ENCODE peak calls at places on chromosomes 2 and 18, in four cellular contexts. One of them, this sample, is unnamed. For H3K9me3, the result is how much of the 10 kb centered on the place peaks cover.

GRCh38 chr2:26542676-26543505 is 65.0 kb upstream of the OTOF start:
- DNase-seq in thoracic aorta: no peak
- DNase-seq in fibroblast of lung: no peak
- DNase-seq in A549: no peak
- DNase-seq in this sample: no peak

GRCh38 chr18:54222922-54223567 is 1.4 kb downstream of the MBD2 start:
- DNase-seq in A549: peak
- DNase-seq in thoracic aorta: no peak
- DNase-seq in fibroblast of lung: no peak
- DNase-seq in this sample: no peak

GRCh38 chr18:48475635-48476549 is 62.9 kb upstream of the CTIF start:
- DNase-seq in A549: peak
- DNase-seq in fibroblast of lung: peak
- DNase-seq in thoracic aorta: no peak
- DNase-seq in this sample: no peak

GRCh38 chr2:147482590-147483292 is 362.1 kb upstream of the ACVR2A start:
- DNase-seq in thoracic aorta: no peak
- DNase-seq in A549: no peak
- DNase-seq in fibroblast of lung: peak
- DNase-seq in this sample: no peak

GRCh38 chr2:62999905-63000304 is 50.7 kb upstream of the OTX1 start:
- DNase-seq in A549: peak
- DNase-seq in thoracic aorta: peak
- DNase-seq in fibroblast of lung: peak
- DNase-seq in this sample: no peak

GRCh38 chr2:239833728-239834109 is 191.4 kb downstream of the NDUFA10 start:
- DNase-seq in fibroblast of lung: no peak
- DNase-seq in A549: no peak
- DNase-seq in thoracic aorta: no peak
- DNase-seq in this sample: no peak

GRCh38 chr18:48627216-48627615 is 88.4 kb downstream of the CTIF start:
- DNase-seq in thoracic aorta: no peak
- DNase-seq in A549: peak
- DNase-seq in fibroblast of lung: peak
- DNase-seq in this sample: no peak

GRCh38 chr2:36570416-36570815 is 27.6 kb downstream of the FEZ2 start:
- DNase-seq in fibroblast of lung: peak
- DNase-seq in thoracic aorta: no peak
- DNase-seq in A549: no peak
- DNase-seq in this sample: no peak

GRCh38 chr2:225399509-225399908 is at the start of gene NYAP2:
- DNase-seq in thoracic aorta: no peak
- DNase-seq in fibroblast of lung: no peak
- DNase-seq in A549: no peak
- DNase-seq in this sample: no peak

GRCh38 chr2:15899751-15900493 is 40.4 kb upstream of the MYCN start:
- DNase-seq in A549: no peak
- DNase-seq in thoracic aorta: no peak
- DNase-seq in fibroblast of lung: no peak
- DNase-seq in this sample: no peak

GRCh38 chr2:233009661-233010060 is 3.4 kb downstream of the NGEF start:
- DNase-seq in fibroblast of lung: no peak
- DNase-seq in A549: no peak
- DNase-seq in thoracic aorta: no peak
- DNase-seq in this sample: no peak

GRCh38 chr2:44952143-44952805 is 10.8 kb downstream of the SIX3 start:
- DNase-seq in A549: peak
- DNase-seq in thoracic aorta: no peak
- DNase-seq in fibroblast of lung: peak
- DNase-seq in this sample: no peak

GRCh38 chr2:84886791-84887190 is 5.9 kb upstream of the TRABD2A start:
- DNase-seq in thoracic aorta: no peak
- DNase-seq in fibroblast of lung: no peak
- DNase-seq in A549: no peak
- DNase-seq in this sample: no peak

GRCh38 chr18:51622676-51623075 is 425.2 kb upstream of the MEX3C start:
- DNase-seq in A549: no peak
- DNase-seq in thoracic aorta: no peak
- DNase-seq in fibroblast of lung: no peak
- DNase-seq in this sample: no peak

GRCh38 chr2:218387369-218388194 is 5.5 kb downstream of the SLC11A1 start:
- DNase-seq in A549: peak
- DNase-seq in thoracic aorta: no peak
- DNase-seq in fibroblast of lung: peak
- DNase-seq in this sample: no peak

GRCh38 chr2:45014016-45014702 is 4.9 kb upstream of the SIX2 start:
- DNase-seq in fibroblast of lung: peak
- DNase-seq in thoracic aorta: no peak
- DNase-seq in A549: peak
- DNase-seq in this sample: no peak

GRCh38 chr2:64478502-64479230 is 24.7 kb downstream of the LGALSL start:
- DNase-seq in A549: no peak
- DNase-seq in thoracic aorta: no peak
- DNase-seq in fibroblast of lung: no peak
- DNase-seq in this sample: no peak

GRCh38 chr18:24397131-24397693 is 412 bp downstream of the OSBPL1A start:
- DNase-seq in A549: peak
- DNase-seq in fibroblast of lung: peak
- DNase-seq in thoracic aorta: peak
- DNase-seq in this sample: peak

GRCh38 chr2:108535380-108535677 is 1.1 kb downstream of the LIMS1 start:
- DNase-seq in A549: no peak
- DNase-seq in fibroblast of lung: peak
- DNase-seq in thoracic aorta: no peak
- DNase-seq in this sample: no peak

GRCh38 chr18:54149078-54149697 is 75.3 kb downstream of the MBD2 start:
- DNase-seq in thoracic aorta: peak
- DNase-seq in fibroblast of lung: peak
- DNase-seq in A549: peak
- DNase-seq in this sample: no peak

GRCh38 chr18:3541549-3542386 is 91.8 kb downstream of the TGIF1 start:
- DNase-seq in thoracic aorta: no peak
- DNase-seq in A549: no peak
- DNase-seq in fibroblast of lung: no peak
- DNase-seq in this sample: no peak

GRCh38 chr2:240789501-240790369 is 30.3 kb downstream of the KIF1A start:
- DNase-seq in A549: no peak
- DNase-seq in thoracic aorta: no peak
- DNase-seq in fibroblast of lung: no peak
- DNase-seq in this sample: no peak

GRCh38 chr2:143720093-143720664 is 591.0 kb downstream of the ARHGAP15 start:
- DNase-seq in fibroblast of lung: peak
- DNase-seq in A549: peak
- DNase-seq in thoracic aorta: no peak
- DNase-seq in this sample: no peak

GRCh38 chr2:108786008-108786353 is 590 bp upstream of the CCDC138 start:
- DNase-seq in A549: no peak
- DNase-seq in thoracic aorta: no peak
- DNase-seq in fibroblast of lung: no peak
- DNase-seq in this sample: no peak

GRCh38 chr2:16012626-16013501 is 72.5 kb downstream of the MYCN start:
- DNase-seq in A549: no peak
- DNase-seq in fibroblast of lung: no peak
- DNase-seq in thoracic aorta: no peak
- DNase-seq in this sample: no peak

GRCh38 chr2:68196120-68196716 is 38.5 kb downstream of the PNO1 start:
- DNase-seq in fibroblast of lung: peak
- DNase-seq in A549: peak
- DNase-seq in thoracic aorta: no peak
- DNase-seq in this sample: no peak

GRCh38 chr2:22486343-22486742 is 898.6 kb upstream of the KLHL29 start:
- DNase-seq in fibroblast of lung: no peak
- DNase-seq in thoracic aorta: no peak
- DNase-seq in A549: no peak
- DNase-seq in this sample: no peak

GRCh38 chr2:158214431-158214830 is 112.8 kb downstream of the UPP2 start:
- DNase-seq in fibroblast of lung: peak
- DNase-seq in thoracic aorta: no peak
- DNase-seq in A549: peak
- DNase-seq in this sample: no peak

GRCh38 chr2:45452866-45453265 is 158.2 kb downstream of the SRBD1 start:
- DNase-seq in fibroblast of lung: peak
- DNase-seq in A549: no peak
- DNase-seq in thoracic aorta: no peak
- DNase-seq in this sample: no peak

GRCh38 chr2:72011356-72011661 is 136.4 kb downstream of the CYP26B1 start:
- DNase-seq in A549: no peak
- DNase-seq in fibroblast of lung: no peak
- DNase-seq in thoracic aorta: no peak
- DNase-seq in this sample: no peak

GRCh38 chr18:21741511-21742322 is 1.1 kb downstream of the MIB1 start:
- DNase-seq in A549: peak
- DNase-seq in fibroblast of lung: peak
- DNase-seq in thoracic aorta: no peak
- DNase-seq in this sample: no peak

GRCh38 chr2:239390546-239391285 is 10.1 kb downstream of the HDAC4 start:
- DNase-seq in A549: no peak
- DNase-seq in thoracic aorta: no peak
- DNase-seq in fibroblast of lung: no peak
- DNase-seq in this sample: no peak

GRCh38 chr2:40412456-40412855 is 39.4 kb downstream of the SLC8A1 start:
- DNase-seq in A549: no peak
- DNase-seq in thoracic aorta: no peak
- DNase-seq in fibroblast of lung: peak
- DNase-seq in this sample: no peak

GRCh38 chr2:216519154-216519762 is 20.6 kb downstream of the RPL37A start:
- DNase-seq in thoracic aorta: no peak
- DNase-seq in fibroblast of lung: peak
- DNase-seq in A549: peak
- DNase-seq in this sample: no peak

GRCh38 chr2:60500861-60501260 is 52.6 kb downstream of the BCL11A start:
- DNase-seq in fibroblast of lung: no peak
- DNase-seq in thoracic aorta: no peak
- DNase-seq in A549: no peak
- DNase-seq in this sample: no peak

GRCh38 chr2:60502123-60502522 is 51.3 kb downstream of the BCL11A start:
- DNase-seq in A549: no peak
- DNase-seq in thoracic aorta: no peak
- DNase-seq in fibroblast of lung: no peak
- DNase-seq in this sample: no peak

GRCh38 chr2:60498176-60499081 is 55.0 kb downstream of the BCL11A start:
- DNase-seq in A549: no peak
- DNase-seq in fibroblast of lung: no peak
- DNase-seq in thoracic aorta: no peak
- DNase-seq in this sample: no peak

GRCh38 chr2:60499082-60499429 is 54.4 kb downstream of the BCL11A start:
- DNase-seq in fibroblast of lung: no peak
- DNase-seq in A549: no peak
- DNase-seq in thoracic aorta: no peak
- DNase-seq in this sample: no peak

GRCh38 chr2:60499651-60500300 is 53.7 kb downstream of the BCL11A start:
- DNase-seq in fibroblast of lung: no peak
- DNase-seq in thoracic aorta: no peak
- DNase-seq in A549: no peak
- DNase-seq in this sample: no peak
- H3K27ac ChIP-seq in fibroblast of lung: no peak
- H3K27ac ChIP-seq in thoracic aorta: no peak
- H3K27ac ChIP-seq in A549: no peak
- H3K27ac ChIP-seq in this sample: peak

GRCh38 chr2:121362776-121363175 is 77.8 kb upstream of the TFCP2L1 start:
- DNase-seq in fibroblast of lung: peak
- DNase-seq in A549: no peak
- DNase-seq in thoracic aorta: no peak
- DNase-seq in this sample: no peak
- H3K9me3 ChIP-seq in fibroblast of lung: under half
- H3K9me3 ChIP-seq in A549: under half
- H3K9me3 ChIP-seq in thoracic aorta: under half
- H3K9me3 ChIP-seq in this sample: under half

GRCh38 chr18:9405977-9406376 is 69.3 kb upstream of the RALBP1 start:
- DNase-seq in thoracic aorta: no peak
- DNase-seq in fibroblast of lung: no peak
- DNase-seq in A549: no peak
- DNase-seq in this sample: no peak

GRCh38 chr18:9404565-9405060 is 70.0 kb downstream of the TWSG1 start:
- DNase-seq in fibroblast of lung: peak
- DNase-seq in A549: no peak
- DNase-seq in thoracic aorta: no peak
- DNase-seq in this sample: no peak

GRCh38 chr18:9403795-9404564 is 69.4 kb downstream of the TWSG1 start:
- DNase-seq in A549: no peak
- DNase-seq in fibroblast of lung: no peak
- DNase-seq in thoracic aorta: no peak
- DNase-seq in this sample: no peak

GRCh38 chr18:9401166-9401565 is 66.6 kb downstream of the TWSG1 start:
- DNase-seq in A549: no peak
- DNase-seq in fibroblast of lung: no peak
- DNase-seq in thoracic aorta: no peak
- DNase-seq in this sample: no peak

DNA sequence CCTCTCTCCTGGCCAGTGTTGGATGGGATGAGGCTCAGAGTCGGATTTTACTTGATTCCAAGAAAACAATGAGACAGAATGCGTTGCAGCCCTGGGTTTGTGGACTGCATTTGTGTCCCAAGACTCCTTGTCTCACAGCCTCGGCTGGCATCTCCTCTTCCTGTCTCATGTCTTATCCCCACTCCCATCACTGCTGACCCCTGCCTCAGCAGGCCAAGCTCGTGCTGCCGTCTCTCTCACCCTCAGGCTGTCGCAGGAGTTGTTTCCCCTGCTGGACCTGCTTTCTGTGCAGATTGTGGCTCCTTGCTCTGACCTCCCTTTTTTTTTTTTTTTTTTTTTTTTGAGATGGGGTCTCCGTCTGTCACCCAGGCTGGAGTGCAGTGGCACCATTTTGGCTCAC is 70.2 kb upstream of the RALBP1 start:
- DNase-seq in fibroblast of lung: no peak
- DNase-seq in A549: no peak
- DNase-seq in thoracic aorta: no peak
- DNase-seq in this sample: no peak
- H3K27ac ChIP-seq in fibroblast of lung: no peak
- H3K27ac ChIP-seq in A549: no peak
- H3K27ac ChIP-seq in thoracic aorta: no peak
- H3K27ac ChIP-seq in this sample: peak

GRCh38 chr18:72456802-72457201 is 87.3 kb downstream of the CBLN2 start:
- DNase-seq in fibroblast of lung: peak
- DNase-seq in A549: peak
- DNase-seq in thoracic aorta: no peak
- DNase-seq in this sample: no peak
- H3K9me3 ChIP-seq in fibroblast of lung: under half
- H3K9me3 ChIP-seq in A549: under half
- H3K9me3 ChIP-seq in thoracic aorta: under half
- H3K9me3 ChIP-seq in this sample: under half

GRCh38 chr2:13876491-13877037 is 756.0 kb upstream of the LRATD1 start:
- DNase-seq in thoracic aorta: no peak
- DNase-seq in A549: no peak
- DNase-seq in fibroblast of lung: no peak
- DNase-seq in this sample: no peak
- H3K27ac ChIP-seq in thoracic aorta: no peak
- H3K27ac ChIP-seq in A549: no peak
- H3K27ac ChIP-seq in fibroblast of lung: no peak
- H3K27ac ChIP-seq in this sample: no peak